ENCODE peak calls at places on chromosomes 6 and 20, in ten cellular contexts. I, Y, E, R, H, V, F, D, K and X are unnamed samples.
A peak's percentile ranks its signal among the peaks of the same experiment; 100 is the strongest.

GRCh38 chr20:41978875-41979274 is 360.7 kb upstream of the CHD6 start:
- DNase-seq in I (no peak), Y (no peak), E (no peak), R (no peak), H (no peak), V (no peak), F (no peak), D (no peak), K (no peak), X (no peak)

GRCh38 chr6:128601060-128601459 is 80.7 kb upstream of the PTPRK start:
- DNase-seq in I (no peak), Y (peak; percentile 7), E (no peak), R (no peak), H (no peak), V (no peak), F (no peak), D (no peak), K (peak; percentile 23), X (no peak)

GRCh38 chr6:10099648-10100047 is 315.2 kb downstream of the TFAP2A start:
- DNase-seq in I (no peak), Y (no peak), E (no peak), R (no peak), H (no peak), V (no peak), F (no peak), D (peak; percentile 23), K (no peak), X (no peak)

GRCh38 chr6:73079978-73080377 is 145.3 kb downstream of the KHDC1L start:
- DNase-seq in I (no peak), Y (no peak), E (no peak), R (no peak), H (peak; percentile 28), V (no peak), F (no peak), D (no peak), K (peak; percentile 65), X (no peak)

GRCh38 chr6:85685713-85686112 is 43.0 kb upstream of the SYNCRIP start:
- DNase-seq in I (no peak), Y (no peak), E (no peak), R (no peak), H (peak; percentile 81), V (no peak), F (no peak), D (no peak), K (no peak), X (no peak)

GRCh38 chr6:161498359-161498758 is 224.5 kb upstream of the AGPAT4 start:
- DNase-seq in I (no peak), Y (no peak), E (no peak), R (no peak), H (peak; percentile 18), V (no peak), F (peak; percentile 32), D (no peak), K (peak; percentile 57), X (no peak)

GRCh38 chr20:6704132-6704861 is 63.2 kb upstream of the BMP2 start:
- DNase-seq in I (no peak), Y (no peak), E (no peak), R (no peak), H (no peak), V (peak; percentile 59), F (peak; percentile 79), D (no peak), K (no peak), X (no peak)

GRCh38 chr20:10710995-10711775 is 37.4 kb upstream of the JAG1 start:
- DNase-seq in I (no peak), Y (no peak), E (no peak), R (no peak), H (no peak), V (peak; percentile 31), F (no peak), D (no peak), K (no peak), X (no peak)

GRCh38 chr6:26043389-26044139 is 43.7 kb upstream of the HFE start:
- DNase-seq in I (peak; percentile 34), Y (peak; percentile 94), E (no peak), R (peak; percentile 74), H (peak; percentile 96), V (peak; percentile 89), F (peak; percentile 96), D (peak; percentile 90), K (peak; percentile 77), X (peak; percentile 70)